ENCODE peak calls at places on chromosomes 2 and 18, in five cellular contexts. W is foreskin fibroblast; A is CD4-positive, alpha-beta T cell; G is foreskin keratinocyte; V is stomach. N is an unnamed sample.

GRCh38 chr2:37794717-37795116 is 123.3 kb upstream of the CDC42EP3 start:
- DNase-seq in A (no peak), W (no peak), G (no peak), V (no peak), N (no peak)

GRCh38 chr2:166972418-166972817 is 84.1 kb downstream of the XIRP2 start:
- DNase-seq in W (no peak), G (no peak), V (no peak), A (no peak), N (no peak)

GRCh38 chr2:566379-567313 is 110.6 kb downstream of the TMEM18 start:
- DNase-seq in A (no peak), G (no peak), V (no peak), W (no peak), N (no peak)

GRCh38 chr18:73220639-73221038 is 352.9 kb upstream of the NETO1 start:
- DNase-seq in G (no peak), A (no peak), W (no peak), V (no peak), N (no peak)

GRCh38 chr18:59520569-59520968 is 161.5 kb upstream of the LMAN1 start:
- DNase-seq in V (no peak), W (no peak), A (no peak), G (no peak), N (no peak)

GRCh38 chr2:113080134-113080533 is 12.4 kb downstream of the IL1F10 start:
- DNase-seq in V (peak; percentile 62), G (no peak), A (peak; percentile 38), W (no peak), N (peak; percentile 15)

GRCh38 chr2:129957891-129958290 is 21.6 kb upstream of the RAB6C start:
- DNase-seq in G (no peak), V (no peak), W (no peak), A (no peak), N (no peak)

GRCh38 chr2:20609995-20610357 is 40.9 kb downstream of the HS1BP3 start:
- DNase-seq in V (no peak), A (no peak), W (no peak), G (no peak), N (no peak)

GRCh38 chr2:136225950-136226835 is 108.2 kb upstream of the CXCR4 start:
- DNase-seq in G (no peak), A (peak; percentile 15), V (no peak), W (no peak), N (no peak)

GRCh38 chr2:231936491-231936890 is 10.3 kb upstream of the NPPC start:
- DNase-seq in A (no peak), V (no peak), W (no peak), G (no peak), N (no peak)

GRCh38 chr2:218569038-218569431 is 396 bp downstream of the CNOT9 start:
- DNase-seq in G (peak; percentile 28), W (peak; percentile 62), V (peak; percentile 40), A (peak; percentile 29), N (peak; percentile 63)

GRCh38 chr2:154375625-154376020 is 322.9 kb upstream of the KCNJ3 start:
- DNase-seq in G (peak; percentile 7), V (no peak), A (no peak), W (no peak), N (no peak)

GRCh38 chr2:144812288-144812687 is 292.4 kb upstream of the ZEB2 start:
- DNase-seq in G (no peak), W (no peak), V (no peak), A (no peak), N (no peak)

GRCh38 chr18:29892960-29893558 is 1149.5 kb downstream of the DSC3 start:
- DNase-seq in V (no peak), G (no peak), W (no peak), A (no peak), N (no peak)

GRCh38 chr2:236167297-236168109 is 683 bp downstream of the GBX2 start:
- DNase-seq in V (no peak), A (no peak), W (peak; percentile 24), G (no peak), N (peak; percentile 12)

GRCh38 chr2:112459372-112459771 is 22.6 kb upstream of the TTL start:
- DNase-seq in W (no peak), G (no peak), A (no peak), V (no peak), N (no peak)

GRCh38 chr2:96698221-96698861 is 41.5 kb downstream of the LMAN2L start:
- DNase-seq in V (no peak), G (peak; percentile 60), A (no peak), W (no peak), N (no peak)

GRCh38 chr2:96144481-96145027 is 686 bp downstream of the DUSP2 start:
- DNase-seq in G (no peak), A (peak; percentile 35), V (no peak), W (no peak), N (no peak)

GRCh38 chr18:3466051-3466450 is 16.1 kb downstream of the TGIF1 start:
- DNase-seq in G (peak; percentile 69), V (no peak), A (no peak), W (peak; percentile 89), N (peak; percentile 72)

GRCh38 chr2:22375094-22375493 is 1009.9 kb upstream of the KLHL29 start:
- DNase-seq in G (no peak), W (no peak), A (no peak), V (no peak), N (no peak)

GRCh38 chr2:18178736-18179349 is 300.4 kb downstream of the KCNS3 start:
- DNase-seq in V (peak; percentile 37), W (no peak), A (peak; percentile 7), G (no peak), N (peak; percentile 38)

GRCh38 chr2:207256476-207257207 is 90.9 kb upstream of the KLF7 start:
- DNase-seq in V (no peak), G (no peak), W (no peak), A (no peak), N (peak; percentile 33)

GRCh38 chr2:149612122-149612521 is 24.5 kb upstream of the MMADHC start:
- DNase-seq in W (no peak), V (peak; percentile 27), A (no peak), G (no peak), N (no peak)

GRCh38 chr2:149606251-149606811 is 18.8 kb upstream of the MMADHC start:
- DNase-seq in A (no peak), W (peak; percentile 31), G (peak; percentile 56), V (no peak), N (peak; percentile 13)

GRCh38 chr2:149617057-149617456 is 29.5 kb upstream of the MMADHC start:
- DNase-seq in G (no peak), W (no peak), V (no peak), A (no peak), N (no peak)

GRCh38 chr2:149613712-149614111 is 26.1 kb upstream of the MMADHC start:
- DNase-seq in W (peak; percentile 76), G (no peak), V (no peak), A (no peak), N (peak; percentile 67)

GRCh38 chr2:149611100-149611820 is 23.7 kb upstream of the MMADHC start:
- DNase-seq in W (no peak), V (no peak), G (peak; percentile 37), A (no peak), N (no peak)
- TF ChIP-seq CTCF in W (no peak), V (no peak), G (peak; percentile 65), A (no peak), N (no peak)

GRCh38 chr2:192741889-192742288 is 547.2 kb upstream of the TMEFF2 start:
- DNase-seq in G (no peak), V (no peak), W (no peak), A (no peak), N (no peak)
- TF ChIP-seq CTCF in G (peak; percentile 48), V (no peak), W (no peak), A (no peak), N (no peak)

DNA sequence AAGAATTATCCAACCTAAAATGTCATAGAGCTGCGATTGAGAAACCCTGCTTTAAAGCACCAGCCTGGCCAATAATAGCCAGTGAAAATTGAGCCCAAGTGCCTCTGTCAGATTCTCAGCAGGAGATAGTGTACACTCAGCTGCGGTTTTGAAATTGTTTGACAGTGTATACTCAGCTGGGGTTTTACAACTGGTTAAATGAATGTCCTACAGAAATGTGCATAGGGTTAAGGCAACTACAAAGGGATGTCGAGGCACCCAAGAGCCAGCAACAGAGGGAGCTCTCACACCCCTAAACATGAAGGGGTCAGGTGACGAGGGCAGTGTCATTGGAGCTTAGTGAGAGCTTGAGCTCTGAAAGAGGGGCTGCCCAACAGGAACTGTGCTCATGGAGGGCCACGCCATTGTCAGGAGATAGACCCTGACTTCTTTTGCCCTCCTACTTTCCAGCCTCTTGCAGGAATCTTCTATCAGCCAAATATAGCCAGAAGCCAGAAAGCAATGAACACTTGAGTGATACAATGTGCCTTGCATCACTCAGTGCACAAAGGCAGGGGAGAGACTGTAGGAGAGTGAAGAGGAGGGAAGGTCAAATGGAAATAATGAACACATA is 15.1 kb downstream of the ACTG2 start:
- DNase-seq in A (peak; percentile 61), G (no peak), V (no peak), W (peak; percentile 47), N (no peak)
- TF ChIP-seq CTCF in A (peak; percentile 61), G (peak; percentile 60), V (no peak), W (peak; percentile 13), N (peak; percentile 50)

GRCh38 chr2:160044728-160045127 is 17.7 kb downstream of the PLA2R1 start:
- DNase-seq in W (no peak), A (no peak), V (no peak), G (no peak), N (no peak)
- TF ChIP-seq CTCF in W (no peak), A (no peak), V (no peak), G (no peak), N (no peak)

GRCh38 chr2:172806426-172807008 is 70.9 kb downstream of the RAPGEF4 start:
- DNase-seq in W (peak; percentile 30), V (no peak), G (no peak), A (no peak), N (peak; percentile 45)
- TF ChIP-seq CTCF in W (peak; percentile 74), V (peak; percentile 63), G (peak; percentile 97), A (peak; percentile 84), N (peak; percentile 96)

GRCh38 chr2:62561586-62561985 is 55.6 kb upstream of the TMEM17 start:
- DNase-seq in G (no peak), A (no peak), V (no peak), W (no peak), N (no peak)

GRCh38 chr2:62554440-62554839 is 48.4 kb upstream of the TMEM17 start:
- DNase-seq in A (no peak), G (no peak), V (no peak), W (no peak), N (no peak)

GRCh38 chr2:62556082-62556481 is 50.1 kb upstream of the TMEM17 start:
- DNase-seq in W (no peak), A (no peak), V (no peak), G (no peak), N (no peak)

GRCh38 chr2:62559582-62559981 is 53.6 kb upstream of the TMEM17 start:
- DNase-seq in V (no peak), A (no peak), G (no peak), W (no peak), N (no peak)

DNA sequence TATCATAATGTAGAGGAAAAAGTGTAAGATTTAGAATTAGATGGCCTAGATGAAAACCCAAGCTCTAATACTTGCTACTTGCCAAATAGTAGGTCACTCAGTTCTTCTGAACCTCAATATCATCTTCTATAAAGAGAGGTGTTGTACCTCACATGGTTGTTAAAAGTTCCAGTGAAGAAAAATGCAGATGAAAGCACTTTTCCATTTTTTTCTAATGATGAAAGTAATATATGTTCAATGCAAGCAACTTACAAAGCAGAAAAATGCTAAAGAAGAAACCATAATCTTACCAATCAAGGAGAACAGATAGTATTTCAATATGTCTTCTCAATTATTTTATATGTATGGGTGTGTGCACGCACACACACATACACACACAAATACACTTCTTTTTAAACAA is 52.7 kb upstream of the TMEM17 start:
- DNase-seq in G (no peak), W (no peak), A (no peak), V (no peak), N (no peak)
- TF ChIP-seq CTCF in G (no peak), W (no peak), A (no peak), V (no peak), N (no peak)